ENCODE peak calls at places on chromosomes 4 and X, in ten cellular contexts. L is cardiac muscle cell, W is right cardiac atrium, K is left lung, M is fibroblast of mammary gland, G is GM23338, Z is foreskin fibroblast, N is prostate gland, Y is neural progenitor cell, H is AG09309. I is an unnamed sample.

GRCh38 chrX:155216940-155217450 is 735 bp downstream of the VBP1 start:
- DNase-seq in L (peak), W (no peak), K (no peak), M (peak), G (peak), Z (peak), N (no peak), Y (peak), H (no peak), I (no peak)

GRCh38 chr4:138910201-138910913 is 105.2 kb upstream of the NOCT start:
- DNase-seq in L (no peak), W (no peak), K (no peak), M (peak), G (no peak), Z (peak), N (no peak), Y (no peak), H (no peak), I (no peak)

GRCh38 chrX:34877451-34877850 is 65.1 kb upstream of the FAM47B start:
- DNase-seq in L (no peak), W (no peak), K (no peak), M (peak), G (no peak), Z (peak), N (no peak), Y (no peak), H (no peak), I (no peak)

GRCh38 chr4:112119358-112119783 is 25.9 kb upstream of the FAM241A start:
- DNase-seq in L (no peak), W (no peak), K (no peak), M (no peak), G (no peak), Z (no peak), N (no peak), Y (no peak), H (no peak), I (no peak)

GRCh38 chrX:146278381-146278780 is 460.8 kb downstream of the SLITRK2 start:
- DNase-seq in L (peak), W (no peak), K (no peak), M (no peak), G (peak), Z (no peak), N (no peak), Y (peak), H (no peak), I (peak)

GRCh38 chr4:79528241-79528706 is 120.2 kb upstream of the GK2 start:
- DNase-seq in L (no peak), W (no peak), K (no peak), M (peak), G (no peak), Z (no peak), N (no peak), Y (no peak), H (no peak), I (no peak)

GRCh38 chr4:5041609-5042234 is 9.6 kb upstream of the STK32B start:
- DNase-seq in L (no peak), W (no peak), K (no peak), M (no peak), G (no peak), Z (no peak), N (no peak), Y (no peak), H (no peak), I (no peak)

GRCh38 chrX:7047951-7048350 is 99.6 kb upstream of the STS start:
- DNase-seq in L (no peak), W (no peak), K (no peak), M (no peak), G (peak), Z (no peak), N (no peak), Y (no peak), H (no peak), I (no peak)

GRCh38 chr4:40990899-40991265 is 223.5 kb downstream of the APBB2 start:
- DNase-seq in L (no peak), W (no peak), K (no peak), M (no peak), G (no peak), Z (no peak), N (no peak), Y (no peak), H (no peak), I (no peak)

GRCh38 chr4:98568896-98569663 is 89.3 kb downstream of the TSPAN5 start:
- DNase-seq in L (no peak), W (no peak), K (no peak), M (peak), G (no peak), Z (peak), N (no peak), Y (no peak), H (no peak), I (no peak)

GRCh38 chrX:46444011-46444410 is 101.2 kb downstream of the ZNF674 start:
- DNase-seq in L (peak), W (no peak), K (no peak), M (peak), G (no peak), Z (peak), N (no peak), Y (no peak), H (peak), I (peak)

GRCh38 chrX:123976671-123977316 is 15.3 kb downstream of the STAG2 start:
- DNase-seq in L (no peak), W (no peak), K (no peak), M (peak), G (peak), Z (peak), N (no peak), Y (no peak), H (no peak), I (no peak)

GRCh38 chr4:1091561-1091995 is 21.8 kb downstream of the RNF212 start:
- DNase-seq in L (no peak), W (no peak), K (peak), M (no peak), G (no peak), Z (no peak), N (no peak), Y (no peak), H (no peak), I (no peak)

GRCh38 chrX:107979534-107979933 is 2.6 kb downstream of the TEX13B start:
- DNase-seq in L (no peak), W (no peak), K (no peak), M (no peak), G (no peak), Z (no peak), N (no peak), Y (no peak), H (no peak), I (no peak)

GRCh38 chr4:137531951-137532868 is at the start of gene PCDH18:
- DNase-seq in L (peak), W (peak), K (peak), M (peak), G (peak), Z (peak), N (peak), Y (peak), H (peak), I (no peak)

GRCh38 chr4:76762136-76763130 is 135.5 kb downstream of the SOWAHB start:
- DNase-seq in L (no peak), W (no peak), K (no peak), M (no peak), G (no peak), Z (no peak), N (no peak), Y (no peak), H (no peak), I (no peak)

GRCh38 chr4:180057198-180057821 is 2185.9 kb upstream of the TENM3 start:
- DNase-seq in L (peak), W (no peak), K (no peak), M (no peak), G (peak), Z (peak), N (no peak), Y (peak), H (no peak), I (peak)
- H3K4me3 ChIP-seq in L (peak), W (no peak), K (no peak), M (no peak), G (peak), Z (no peak), N (peak), Y (peak), H (no peak), I (peak)

DNA sequence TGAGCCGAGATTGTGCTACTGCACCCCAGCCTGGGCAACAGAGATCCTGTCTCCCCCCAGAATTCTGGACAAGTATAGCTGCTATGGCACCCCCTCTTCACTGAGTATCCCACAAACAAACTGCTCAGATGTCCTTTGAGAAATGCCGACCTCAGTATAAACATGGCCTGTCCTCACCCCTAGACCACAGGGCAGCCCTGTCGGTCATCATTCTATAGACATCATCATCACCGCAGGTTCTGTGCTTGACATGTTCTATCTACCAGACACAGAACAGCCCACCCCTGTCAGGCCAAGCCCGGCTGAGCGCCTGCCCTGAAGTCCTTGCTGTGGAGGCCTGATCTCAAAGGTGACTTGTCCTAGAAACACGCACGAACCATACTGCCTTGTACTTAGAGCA is 232.9 kb downstream of the DHRSX start:
- DNase-seq in L (peak), W (no peak), K (no peak), M (no peak), G (no peak), Z (no peak), N (no peak), Y (no peak), H (no peak), I (no peak)
- H3K4me3 ChIP-seq in L (no peak), W (no peak), K (no peak), M (no peak), G (no peak), Z (no peak), N (no peak), Y (no peak), H (no peak), I (no peak)

DNA sequence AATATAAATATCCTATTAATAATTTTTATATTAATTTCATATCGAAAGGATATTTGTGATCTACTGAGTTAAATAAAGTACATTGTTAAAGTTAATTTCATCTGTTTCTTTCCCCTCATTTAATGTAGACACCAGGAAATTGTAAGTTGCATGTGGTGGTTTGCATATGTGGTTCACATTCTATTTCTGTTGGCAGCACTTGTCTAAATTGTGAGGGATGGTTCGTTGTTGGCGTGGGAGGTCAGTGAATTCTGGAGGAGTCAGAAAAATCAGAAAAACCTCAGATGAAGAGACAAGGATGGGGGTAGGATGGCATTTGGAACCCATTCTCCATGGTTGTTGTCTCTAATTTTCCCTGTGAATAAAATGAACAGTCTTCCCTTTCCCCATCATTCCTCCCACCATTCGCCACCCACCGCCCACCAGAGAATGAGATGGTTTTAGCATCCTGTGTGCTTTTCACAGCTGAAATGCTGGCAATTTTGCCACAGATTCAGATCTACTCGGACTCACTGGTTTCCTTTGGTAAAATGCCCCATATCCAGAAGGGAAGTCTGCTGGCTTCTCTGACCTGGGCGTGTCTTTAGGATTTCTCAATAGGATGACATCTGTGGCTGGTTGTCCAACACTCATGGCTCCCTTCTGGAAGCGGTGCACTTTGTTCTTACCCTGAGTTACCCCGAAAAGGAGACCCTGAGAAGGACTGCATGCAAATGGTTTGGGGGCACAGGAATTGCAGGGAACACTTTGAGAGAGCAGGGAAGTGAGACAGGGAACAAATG is 52.3 kb downstream of the LGI2 start:
- DNase-seq in L (no peak), W (no peak), K (no peak), M (peak), G (no peak), Z (peak), N (no peak), Y (no peak), H (no peak), I (no peak)
- H3K4me3 ChIP-seq in L (no peak), W (no peak), K (no peak), M (no peak), G (no peak), Z (no peak), N (no peak), Y (no peak), H (no peak), I (no peak)

GRCh38 chr4:73944061-73944875 is 37.6 kb downstream of the PF4 start:
- DNase-seq in L (peak), W (peak), K (peak), M (peak), G (peak), Z (peak), N (no peak), Y (peak), H (no peak), I (no peak)
- H3K4me3 ChIP-seq in L (peak), W (peak), K (peak), M (peak), G (peak), Z (peak), N (peak), Y (peak), H (peak), I (no peak)

GRCh38 chrX:136203438-136203837 is 47.8 kb downstream of the MAP7D3 start:
- DNase-seq in L (no peak), W (no peak), K (no peak), M (no peak), G (no peak), Z (no peak), N (no peak), Y (no peak), H (no peak), I (no peak)

GRCh38 chrX:136207546-136207945 is 43.7 kb downstream of the MAP7D3 start:
- DNase-seq in L (no peak), W (no peak), K (no peak), M (no peak), G (no peak), Z (no peak), N (no peak), Y (no peak), H (no peak), I (no peak)

GRCh38 chrX:136206916-136207315 is 44.3 kb downstream of the MAP7D3 start:
- DNase-seq in L (no peak), W (no peak), K (no peak), M (no peak), G (no peak), Z (no peak), N (no peak), Y (no peak), H (no peak), I (no peak)

GRCh38 chrX:136204571-136204970 is 46.6 kb downstream of the MAP7D3 start:
- DNase-seq in L (no peak), W (no peak), K (no peak), M (peak), G (peak), Z (peak), N (no peak), Y (peak), H (no peak), I (no peak)

DNA sequence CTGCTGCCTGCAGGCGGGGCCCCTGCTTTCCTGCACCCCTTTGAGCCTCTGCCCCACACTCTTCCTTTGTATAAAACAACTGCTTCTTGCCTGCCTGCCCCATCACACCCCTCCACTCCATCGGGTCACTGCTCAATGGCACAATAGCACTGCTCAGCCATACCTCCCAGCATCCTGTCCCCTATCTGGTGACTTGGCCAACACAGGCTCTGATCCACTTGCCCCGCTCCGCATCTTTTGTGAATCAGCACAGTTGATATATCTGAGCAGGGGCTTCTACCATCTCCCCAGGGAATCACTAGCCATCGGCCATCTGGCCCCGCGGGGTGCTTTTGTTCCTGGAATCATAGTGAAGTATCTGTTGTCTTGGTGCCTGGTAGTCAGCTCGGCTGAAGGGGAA is 45.3 kb downstream of the MAP7D3 start:
- DNase-seq in L (no peak), W (no peak), K (no peak), M (no peak), G (peak), Z (no peak), N (no peak), Y (peak), H (no peak), I (no peak)
- H3K4me3 ChIP-seq in L (no peak), W (peak), K (no peak), M (no peak), G (no peak), Z (no peak), N (no peak), Y (no peak), H (no peak), I (no peak)

I was measured in NT2/D1.